ENCODE peak calls at places on chromosomes 5 and 9, in five cellular contexts. M is AG04450, Y is fibroblast of gingiva, S is upper lobe of right lung, U is iris pigment epithelial cell. O is an unnamed sample.

GRCh38 chr9:131642496-131643083 is 97.3 kb downstream of the PRRT1B start:
- DNase-seq in M (no peak), Y (no peak), S (no peak), U (no peak), O (no peak)

GRCh38 chr9:37707748-37708147 is 45.9 kb upstream of the TRMT10B start:
- DNase-seq in M (no peak), Y (no peak), S (no peak), U (no peak), O (no peak)

GRCh38 chr5:127031147-127031862 is 947 bp upstream of the MARCHF3 start:
- DNase-seq in M (no peak), Y (no peak), S (peak; percentile 72), U (no peak), O (no peak)

GRCh38 chr5:109089191-109089590 is 320.6 kb downstream of the PJA2 start:
- DNase-seq in M (no peak), Y (no peak), S (no peak), U (peak; percentile 22), O (no peak)

GRCh38 chr5:125033602-125034001 is 287.2 kb upstream of the ZNF608 start:
- DNase-seq in M (no peak), Y (no peak), S (no peak), U (no peak), O (no peak)

GRCh38 chr5:1380910-1381309 is 36.0 kb upstream of the CLPTM1L start:
- DNase-seq in M (no peak), Y (no peak), S (no peak), U (no peak), O (no peak)

GRCh38 chr5:138989720-138990119 is 114.6 kb upstream of the LRRTM2 start:
- DNase-seq in M (no peak), Y (peak; percentile 12), S (no peak), U (peak; percentile 67), O (no peak)

GRCh38 chr5:132057498-132058255 is 2.8 kb upstream of the IL3 start:
- DNase-seq in M (no peak), Y (no peak), S (peak; percentile 11), U (no peak), O (no peak)

GRCh38 chr9:127970401-127971313 is 10.1 kb downstream of the EEIG1 start:
- DNase-seq in M (no peak), Y (no peak), S (no peak), U (no peak), O (no peak)

GRCh38 chr9:27545471-27545870 is 15.9 kb upstream of the MOB3B start:
- DNase-seq in M (no peak), Y (no peak), S (no peak), U (no peak), O (no peak)

GRCh38 chr9:124078641-124079040 is 67.1 kb downstream of the LHX2 start:
- DNase-seq in M (no peak), Y (peak; percentile 82), S (peak; percentile 5), U (peak; percentile 58), O (peak; percentile 16)

O was measured in astrocyte of the cerebellum.